ENCODE peak calls at places on chromosomes 3 and 15, in seven cellular contexts. One of them, this sample, is unnamed. For H3K4me1, the result is how much of the 10 kb centered on the place peaks cover.

GRCh38 chr3:27134165-27134796 is 234.9 kb downstream of the NEK10 start:
- DNase-seq in tibial artery: peak
- DNase-seq in cardiac muscle cell: peak
- DNase-seq in CD8-positive, alpha-beta memory T cell: peak
- DNase-seq in tibial nerve: peak
- DNase-seq in K562: peak
- DNase-seq in thyroid gland: peak
- DNase-seq in this sample: peak

GRCh38 chr3:155386817-155387403 is 93.4 kb upstream of the STRIT1 start:
- DNase-seq in tibial artery: no peak
- DNase-seq in cardiac muscle cell: no peak
- DNase-seq in thyroid gland: no peak
- DNase-seq in K562: no peak
- DNase-seq in tibial nerve: no peak
- DNase-seq in CD8-positive, alpha-beta memory T cell: no peak
- DNase-seq in this sample: no peak

GRCh38 chr3:170471149-170471548 is 52.5 kb downstream of the CLDN11 start:
- DNase-seq in cardiac muscle cell: no peak
- DNase-seq in tibial artery: no peak
- DNase-seq in tibial nerve: no peak
- DNase-seq in CD8-positive, alpha-beta memory T cell: no peak
- DNase-seq in K562: no peak
- DNase-seq in thyroid gland: no peak
- DNase-seq in this sample: no peak

GRCh38 chr3:139617656-139618268 is 60.0 kb downstream of the NMNAT3 start:
- DNase-seq in cardiac muscle cell: no peak
- DNase-seq in K562: no peak
- DNase-seq in thyroid gland: no peak
- DNase-seq in CD8-positive, alpha-beta memory T cell: no peak
- DNase-seq in tibial nerve: no peak
- DNase-seq in tibial artery: no peak
- DNase-seq in this sample: no peak

GRCh38 chr15:77295446-77295845 is 124.5 kb downstream of the PEAK1 start:
- DNase-seq in tibial artery: no peak
- DNase-seq in tibial nerve: no peak
- DNase-seq in cardiac muscle cell: peak
- DNase-seq in K562: no peak
- DNase-seq in CD8-positive, alpha-beta memory T cell: no peak
- DNase-seq in thyroid gland: no peak
- DNase-seq in this sample: no peak

GRCh38 chr3:189967254-189967865 is 153.3 kb downstream of the P3H2 start:
- DNase-seq in tibial nerve: no peak
- DNase-seq in tibial artery: no peak
- DNase-seq in thyroid gland: no peak
- DNase-seq in K562: peak
- DNase-seq in CD8-positive, alpha-beta memory T cell: peak
- DNase-seq in cardiac muscle cell: peak
- DNase-seq in this sample: no peak

GRCh38 chr3:38247366-38248035 is 18.1 kb upstream of the SLC22A13 start:
- DNase-seq in tibial artery: no peak
- DNase-seq in tibial nerve: no peak
- DNase-seq in cardiac muscle cell: peak
- DNase-seq in thyroid gland: no peak
- DNase-seq in K562: no peak
- DNase-seq in CD8-positive, alpha-beta memory T cell: no peak
- DNase-seq in this sample: peak

GRCh38 chr3:151796105-151796705 is 17.7 kb upstream of the AADAC start:
- DNase-seq in tibial nerve: no peak
- DNase-seq in cardiac muscle cell: peak
- DNase-seq in tibial artery: no peak
- DNase-seq in CD8-positive, alpha-beta memory T cell: no peak
- DNase-seq in thyroid gland: no peak
- DNase-seq in K562: no peak
- DNase-seq in this sample: no peak

GRCh38 chr3:89682556-89682955 is 575.1 kb downstream of the EPHA3 start:
- DNase-seq in CD8-positive, alpha-beta memory T cell: no peak
- DNase-seq in thyroid gland: no peak
- DNase-seq in K562: no peak
- DNase-seq in tibial nerve: no peak
- DNase-seq in tibial artery: no peak
- DNase-seq in cardiac muscle cell: no peak
- DNase-seq in this sample: no peak

GRCh38 chr3:169668957-169669681 is 5.6 kb upstream of the MECOM start:
- DNase-seq in K562: peak
- DNase-seq in thyroid gland: peak
- DNase-seq in cardiac muscle cell: peak
- DNase-seq in tibial artery: peak
- DNase-seq in CD8-positive, alpha-beta memory T cell: no peak
- DNase-seq in tibial nerve: peak
- DNase-seq in this sample: peak

GRCh38 chr15:46315540-46315939 is 680.7 kb downstream of the SQOR start:
- DNase-seq in CD8-positive, alpha-beta memory T cell: no peak
- DNase-seq in K562: no peak
- DNase-seq in cardiac muscle cell: no peak
- DNase-seq in thyroid gland: no peak
- DNase-seq in tibial artery: no peak
- DNase-seq in tibial nerve: no peak
- DNase-seq in this sample: no peak

GRCh38 chr15:40637221-40637745 is 43.2 kb downstream of the KNL1 start:
- DNase-seq in cardiac muscle cell: no peak
- DNase-seq in thyroid gland: no peak
- DNase-seq in tibial artery: no peak
- DNase-seq in CD8-positive, alpha-beta memory T cell: no peak
- DNase-seq in tibial nerve: no peak
- DNase-seq in K562: no peak
- DNase-seq in this sample: no peak

GRCh38 chr3:116981088-116981487 is 271.5 kb downstream of the TUSC7 start:
- DNase-seq in cardiac muscle cell: no peak
- DNase-seq in tibial nerve: no peak
- DNase-seq in thyroid gland: no peak
- DNase-seq in tibial artery: no peak
- DNase-seq in CD8-positive, alpha-beta memory T cell: no peak
- DNase-seq in K562: no peak
- DNase-seq in this sample: no peak

GRCh38 chr3:134754768-134755559 is 40.1 kb upstream of the EPHB1 start:
- DNase-seq in K562: peak
- DNase-seq in thyroid gland: peak
- DNase-seq in tibial nerve: no peak
- DNase-seq in tibial artery: no peak
- DNase-seq in CD8-positive, alpha-beta memory T cell: no peak
- DNase-seq in cardiac muscle cell: peak
- DNase-seq in this sample: peak

DNA sequence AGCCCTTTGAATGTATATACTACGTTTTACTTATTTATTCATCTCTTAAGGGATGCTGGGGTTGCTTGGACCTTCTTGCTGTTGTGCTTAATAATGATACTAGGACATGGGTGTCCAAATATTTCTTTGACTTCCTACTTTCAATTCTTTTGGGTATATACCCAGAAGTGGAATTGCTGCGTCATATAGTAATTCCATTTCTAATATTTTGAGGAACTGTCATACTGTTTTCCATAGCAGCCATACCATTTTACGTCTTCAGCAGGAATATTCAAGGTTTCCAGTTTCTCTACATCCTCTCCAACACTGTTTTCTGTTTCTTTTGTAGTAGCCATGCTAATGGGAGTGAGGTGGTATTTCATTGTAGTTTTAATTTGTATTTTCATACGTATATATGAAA is 21.1 kb downstream of the KAT2B start:
- DNase-seq in cardiac muscle cell: no peak
- DNase-seq in CD8-positive, alpha-beta memory T cell: no peak
- DNase-seq in K562: no peak
- DNase-seq in tibial nerve: no peak
- DNase-seq in thyroid gland: no peak
- DNase-seq in tibial artery: no peak
- DNase-seq in this sample: no peak
- H3K4me1 ChIP-seq in cardiac muscle cell: under half
- H3K4me1 ChIP-seq in CD8-positive, alpha-beta memory T cell: under half
- H3K4me1 ChIP-seq in K562: under half
- H3K4me1 ChIP-seq in tibial nerve: under half
- H3K4me1 ChIP-seq in thyroid gland: under half
- H3K4me1 ChIP-seq in tibial artery: under half
- H3K4me1 ChIP-seq in this sample: under half

GRCh38 chr15:25859838-25860645 is 3.1 kb downstream of the ATP10A start:
- DNase-seq in thyroid gland: no peak
- DNase-seq in tibial nerve: no peak
- DNase-seq in K562: no peak
- DNase-seq in cardiac muscle cell: no peak
- DNase-seq in tibial artery: peak
- DNase-seq in CD8-positive, alpha-beta memory T cell: peak
- DNase-seq in this sample: no peak
- H3K4me3 ChIP-seq in thyroid gland: no peak
- H3K4me3 ChIP-seq in tibial nerve: no peak
- H3K4me3 ChIP-seq in K562: no peak
- H3K4me3 ChIP-seq in cardiac muscle cell: no peak
- H3K4me3 ChIP-seq in tibial artery: peak
- H3K4me3 ChIP-seq in CD8-positive, alpha-beta memory T cell: peak
- H3K4me3 ChIP-seq in this sample: no peak

GRCh38 chr3:50616770-50617095 is 218 bp upstream of the MAPKAPK3 start:
- DNase-seq in thyroid gland: peak
- DNase-seq in tibial artery: peak
- DNase-seq in tibial nerve: peak
- DNase-seq in CD8-positive, alpha-beta memory T cell: peak
- DNase-seq in K562: peak
- DNase-seq in cardiac muscle cell: peak
- DNase-seq in this sample: peak
- H3K4me1 ChIP-seq in thyroid gland: half or more
- H3K4me1 ChIP-seq in tibial artery: under half
- H3K4me1 ChIP-seq in tibial nerve: under half
- H3K4me1 ChIP-seq in CD8-positive, alpha-beta memory T cell: half or more
- H3K4me1 ChIP-seq in K562: under half
- H3K4me1 ChIP-seq in cardiac muscle cell: under half
- H3K4me1 ChIP-seq in this sample: half or more

GRCh38 chr3:53485675-53486365 is 8.6 kb upstream of the CACNA1D start:
- DNase-seq in tibial nerve: no peak
- DNase-seq in tibial artery: no peak
- DNase-seq in CD8-positive, alpha-beta memory T cell: no peak
- DNase-seq in K562: no peak
- DNase-seq in cardiac muscle cell: no peak
- DNase-seq in thyroid gland: no peak
- DNase-seq in this sample: no peak

GRCh38 chr3:53484979-53485378 is 9.4 kb upstream of the CACNA1D start:
- DNase-seq in tibial nerve: no peak
- DNase-seq in K562: no peak
- DNase-seq in CD8-positive, alpha-beta memory T cell: no peak
- DNase-seq in cardiac muscle cell: no peak
- DNase-seq in thyroid gland: no peak
- DNase-seq in tibial artery: no peak
- DNase-seq in this sample: no peak

GRCh38 chr3:53478921-53479664 is 15.3 kb upstream of the CACNA1D start:
- DNase-seq in K562: no peak
- DNase-seq in CD8-positive, alpha-beta memory T cell: no peak
- DNase-seq in tibial nerve: no peak
- DNase-seq in tibial artery: no peak
- DNase-seq in thyroid gland: no peak
- DNase-seq in cardiac muscle cell: no peak
- DNase-seq in this sample: no peak

GRCh38 chr3:53483821-53484220 is 10.6 kb upstream of the CACNA1D start:
- DNase-seq in thyroid gland: no peak
- DNase-seq in CD8-positive, alpha-beta memory T cell: no peak
- DNase-seq in tibial nerve: no peak
- DNase-seq in K562: no peak
- DNase-seq in tibial artery: no peak
- DNase-seq in cardiac muscle cell: no peak
- DNase-seq in this sample: no peak

GRCh38 chr3:53482227-53482626 is 12.2 kb upstream of the CACNA1D start:
- DNase-seq in K562: no peak
- DNase-seq in tibial artery: no peak
- DNase-seq in cardiac muscle cell: no peak
- DNase-seq in tibial nerve: no peak
- DNase-seq in CD8-positive, alpha-beta memory T cell: no peak
- DNase-seq in thyroid gland: no peak
- DNase-seq in this sample: no peak
- H3K4me3 ChIP-seq in K562: no peak
- H3K4me3 ChIP-seq in tibial artery: no peak
- H3K4me3 ChIP-seq in cardiac muscle cell: no peak
- H3K4me3 ChIP-seq in tibial nerve: no peak
- H3K4me3 ChIP-seq in CD8-positive, alpha-beta memory T cell: no peak
- H3K4me3 ChIP-seq in thyroid gland: no peak
- H3K4me3 ChIP-seq in this sample: no peak